ENCODE peak calls at places on chromosomes 1 and 21, in five cellular contexts. U is fibroblast of the conjunctiva, E is mesendoderm, B is left ventricle myocardium inferior, I is HTR-8/SVneo. R is an unnamed sample.

GRCh38 chr1:53545663-53546408 is 86.6 kb downstream of the DMRTB1 start:
- DNase-seq in I (no peak), E (no peak), B (peak), U (no peak), R (peak)

GRCh38 chr1:184574588-184574987 is 180.1 kb downstream of the EDEM3 start:
- DNase-seq in E (peak), U (no peak), I (no peak), B (no peak), R (no peak)

GRCh38 chr21:32756096-32756495 is 15.5 kb downstream of the PAXBP1 start:
- DNase-seq in B (no peak), I (no peak), U (no peak), E (no peak), R (no peak)

GRCh38 chr1:110475358-110476027 is 24.5 kb downstream of the PROK1 start:
- DNase-seq in U (no peak), I (no peak), B (no peak), E (peak), R (no peak)

GRCh38 chr1:234915923-234916675 is 212.5 kb downstream of the TOMM20 start:
- DNase-seq in E (no peak), B (peak), U (no peak), I (no peak), R (peak)

GRCh38 chr1:244817415-244817894 is 18.0 kb upstream of the COX20 start:
- DNase-seq in U (no peak), I (no peak), E (no peak), B (no peak), R (no peak)

GRCh38 chr1:8702121-8702520 is 115.3 kb downstream of the RERE start:
- DNase-seq in I (no peak), E (peak), B (no peak), U (no peak), R (no peak)

GRCh38 chr21:43814215-43815106 is 25.1 kb downstream of the RRP1 start:
- DNase-seq in U (no peak), B (no peak), E (peak), I (no peak), R (no peak)

GRCh38 chr1:84570436-84571149 is 3.6 kb downstream of the CTBS start:
- DNase-seq in I (no peak), E (no peak), U (peak), B (no peak), R (no peak)

GRCh38 chr1:159132271-159132881 is 39.0 kb upstream of the CADM3 start:
- DNase-seq in U (peak), B (peak), I (peak), E (peak), R (peak)

GRCh38 chr1:32925360-32926142 is 24.4 kb upstream of the TMEM54 start:
- DNase-seq in B (no peak), I (no peak), U (no peak), E (peak), R (no peak)

GRCh38 chr1:184656221-184656620 is 98.4 kb downstream of the EDEM3 start:
- DNase-seq in E (no peak), B (no peak), U (no peak), I (no peak), R (no peak)

GRCh38 chr1:78250201-78250600 is 204.4 kb downstream of the GIPC2 start:
- DNase-seq in E (no peak), B (no peak), I (no peak), U (no peak), R (no peak)

GRCh38 chr1:101438359-101438758 is 201.5 kb downstream of the S1PR1 start:
- DNase-seq in I (no peak), B (no peak), E (peak), U (no peak), R (no peak)

GRCh38 chr1:41241748-41242644 is at the start of gene SCMH1:
- DNase-seq in U (no peak), E (peak), B (peak), I (no peak), R (no peak)

R was measured in cardiac septum.